ENCODE peak calls at places on chromosomes 3 and 15, in four cellular contexts. One of them, this sample, is unnamed.

GRCh38 chr15:23690450-23690852 is 3.3 kb upstream of the NDN start:
- DNase-seq in suprapubic skin: no peak
- DNase-seq in B cell: no peak
- DNase-seq in cardiac muscle cell: peak
- DNase-seq in this sample: peak

GRCh38 chr3:72627276-72627675 is 221.0 kb downstream of the SHQ1 start:
- DNase-seq in cardiac muscle cell: no peak
- DNase-seq in suprapubic skin: no peak
- DNase-seq in B cell: no peak
- DNase-seq in this sample: no peak

GRCh38 chr3:53150247-53151085 is 10.5 kb upstream of the PRKCD start:
- DNase-seq in B cell: no peak
- DNase-seq in cardiac muscle cell: no peak
- DNase-seq in suprapubic skin: no peak
- DNase-seq in this sample: no peak

GRCh38 chr15:42494998-42495360 is 455 bp upstream of the SNAP23 start:
- DNase-seq in cardiac muscle cell: no peak
- DNase-seq in B cell: peak
- DNase-seq in suprapubic skin: no peak
- DNase-seq in this sample: no peak

GRCh38 chr3:158443632-158444031 is 127.4 kb upstream of the MLF1 start:
- DNase-seq in cardiac muscle cell: no peak
- DNase-seq in suprapubic skin: no peak
- DNase-seq in B cell: no peak
- DNase-seq in this sample: no peak

GRCh38 chr3:1348547-1348946 is 255.7 kb downstream of the CNTN6 start:
- DNase-seq in B cell: no peak
- DNase-seq in suprapubic skin: no peak
- DNase-seq in cardiac muscle cell: no peak
- DNase-seq in this sample: no peak

GRCh38 chr3:144107923-144108322 is 136.3 kb downstream of the DIPK2A start:
- DNase-seq in suprapubic skin: no peak
- DNase-seq in cardiac muscle cell: no peak
- DNase-seq in B cell: no peak
- DNase-seq in this sample: no peak

GRCh38 chr3:13080591-13080990 is 7.4 kb upstream of the IQSEC1 start:
- DNase-seq in B cell: no peak
- DNase-seq in cardiac muscle cell: no peak
- DNase-seq in suprapubic skin: no peak
- DNase-seq in this sample: no peak

GRCh38 chr3:65979731-65980130 is 59.0 kb downstream of the MAGI1 start:
- DNase-seq in B cell: no peak
- DNase-seq in cardiac muscle cell: no peak
- DNase-seq in suprapubic skin: no peak
- DNase-seq in this sample: no peak

DNA sequence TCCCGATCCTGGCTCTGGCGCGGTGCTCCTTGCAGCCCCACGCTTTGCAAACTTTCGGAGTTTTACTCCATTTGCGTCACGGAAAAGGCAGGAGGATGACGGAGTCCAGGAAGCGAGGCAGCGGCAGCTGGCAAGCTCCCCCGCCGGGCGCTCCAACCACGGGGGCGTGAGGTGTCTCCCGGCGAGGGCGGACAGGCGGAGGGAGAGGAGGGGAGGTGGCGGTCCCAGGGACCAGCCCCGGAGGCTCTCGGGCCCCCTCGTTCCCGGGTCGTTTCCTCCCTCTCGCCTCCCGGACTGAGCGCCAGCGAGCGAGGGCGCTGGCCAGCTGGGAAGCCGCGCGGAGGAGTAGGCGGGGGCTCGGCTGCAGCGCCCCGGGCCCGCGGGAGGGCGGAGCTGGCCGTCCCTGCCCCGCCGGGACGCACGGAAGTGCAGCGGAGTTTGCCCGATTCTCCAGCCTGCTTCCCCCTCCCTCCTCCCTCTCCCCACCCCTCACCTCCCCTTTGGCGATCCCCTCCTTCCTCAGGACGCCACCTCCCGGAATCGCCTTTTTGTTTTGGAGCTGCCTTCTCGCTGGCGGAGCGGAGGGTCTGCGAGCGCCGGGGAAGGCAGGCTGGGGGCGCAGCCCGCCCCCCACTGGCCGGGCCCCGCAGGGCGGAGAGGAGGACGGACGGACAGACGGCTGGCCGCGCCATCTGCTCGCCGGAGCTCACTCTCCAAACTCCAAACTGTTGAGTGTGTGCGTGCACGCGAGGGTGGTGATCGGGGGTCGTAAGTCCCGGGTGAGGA is at the start of gene SNX33:
- DNase-seq in cardiac muscle cell: peak
- DNase-seq in suprapubic skin: peak
- DNase-seq in B cell: peak
- DNase-seq in this sample: peak
- TF ChIP-seq CTCF in cardiac muscle cell: peak
- TF ChIP-seq CTCF in suprapubic skin: peak
- TF ChIP-seq CTCF in B cell: peak
- TF ChIP-seq CTCF in this sample: peak

GRCh38 chr3:169604118-169604517 is 59.4 kb downstream of the MECOM start:
- DNase-seq in cardiac muscle cell: no peak
- DNase-seq in B cell: no peak
- DNase-seq in suprapubic skin: no peak
- DNase-seq in this sample: no peak

GRCh38 chr3:169607909-169608308 is 55.6 kb downstream of the MECOM start:
- DNase-seq in suprapubic skin: no peak
- DNase-seq in cardiac muscle cell: no peak
- DNase-seq in B cell: no peak
- DNase-seq in this sample: peak

GRCh38 chr3:169602482-169602881 is 61.0 kb downstream of the MECOM start:
- DNase-seq in B cell: no peak
- DNase-seq in suprapubic skin: no peak
- DNase-seq in cardiac muscle cell: no peak
- DNase-seq in this sample: no peak

GRCh38 chr3:169603661-169604060 is 59.9 kb downstream of the MECOM start:
- DNase-seq in suprapubic skin: no peak
- DNase-seq in cardiac muscle cell: no peak
- DNase-seq in B cell: no peak
- DNase-seq in this sample: no peak

DNA sequence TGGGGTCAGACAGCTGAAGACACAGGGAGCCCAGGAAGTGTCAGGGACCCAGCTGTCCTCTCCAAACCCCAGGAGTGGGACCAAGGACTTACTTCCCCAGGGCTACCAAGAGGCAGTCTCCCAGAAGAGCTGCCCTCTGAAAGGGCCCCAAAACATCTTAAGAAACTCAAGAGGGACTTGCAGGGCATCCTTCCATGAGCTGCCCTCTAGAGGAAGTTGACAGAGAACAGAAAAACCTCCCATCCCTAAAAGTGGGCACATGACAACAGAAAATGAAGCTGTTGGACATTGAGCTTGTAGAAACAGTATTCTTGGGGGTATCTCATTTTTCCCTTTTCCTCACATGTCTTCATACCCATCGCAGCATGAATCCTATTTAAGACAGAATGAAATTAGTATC is 58.9 kb downstream of the MECOM start:
- DNase-seq in cardiac muscle cell: no peak
- DNase-seq in B cell: no peak
- DNase-seq in suprapubic skin: no peak
- DNase-seq in this sample: no peak
- TF ChIP-seq CTCF in cardiac muscle cell: peak
- TF ChIP-seq CTCF in B cell: no peak
- TF ChIP-seq CTCF in suprapubic skin: no peak
- TF ChIP-seq CTCF in this sample: peak

GRCh38 chr3:166556955-166557354 is 719.7 kb upstream of the BCHE start:
- DNase-seq in B cell: no peak
- DNase-seq in cardiac muscle cell: no peak
- DNase-seq in suprapubic skin: no peak
- DNase-seq in this sample: no peak

DNA sequence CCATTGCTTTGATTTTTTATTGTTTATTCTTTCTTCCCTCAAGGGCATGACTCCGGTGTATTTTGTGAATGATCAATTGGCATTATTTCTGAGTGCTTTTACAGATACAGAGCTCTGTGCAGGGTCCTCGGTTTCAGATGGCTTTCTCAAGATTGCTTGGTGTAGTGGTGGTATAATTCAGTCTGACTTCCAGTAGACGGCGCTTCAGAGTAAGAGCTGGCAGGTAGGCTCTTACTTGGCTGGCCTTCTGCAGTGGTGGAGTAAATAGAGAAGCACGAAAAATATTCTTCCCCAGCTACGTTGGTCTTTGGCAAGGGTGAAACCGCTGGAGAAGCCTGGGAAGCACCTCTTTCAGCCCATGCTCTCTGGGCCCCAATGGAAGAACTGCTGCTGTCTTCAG is 723.0 kb upstream of the BCHE start:
- DNase-seq in suprapubic skin: no peak
- DNase-seq in B cell: no peak
- DNase-seq in cardiac muscle cell: no peak
- DNase-seq in this sample: no peak
- TF ChIP-seq CTCF in suprapubic skin: no peak
- TF ChIP-seq CTCF in B cell: no peak
- TF ChIP-seq CTCF in cardiac muscle cell: no peak
- TF ChIP-seq CTCF in this sample: no peak

GRCh38 chr3:40382617-40382979 is 4.4 kb upstream of the ENTPD3 start:
- DNase-seq in cardiac muscle cell: no peak
- DNase-seq in suprapubic skin: no peak
- DNase-seq in B cell: no peak
- DNase-seq in this sample: no peak

GRCh38 chr3:40379674-40380306 is 7.2 kb upstream of the ENTPD3 start:
- DNase-seq in cardiac muscle cell: no peak
- DNase-seq in B cell: no peak
- DNase-seq in suprapubic skin: no peak
- DNase-seq in this sample: no peak

GRCh38 chr3:40381904-40382616 is 4.9 kb upstream of the ENTPD3 start:
- DNase-seq in cardiac muscle cell: no peak
- DNase-seq in B cell: no peak
- DNase-seq in suprapubic skin: no peak
- DNase-seq in this sample: no peak

GRCh38 chr3:40377822-40378221 is 9.2 kb upstream of the ENTPD3 start:
- DNase-seq in suprapubic skin: no peak
- DNase-seq in cardiac muscle cell: no peak
- DNase-seq in B cell: no peak
- DNase-seq in this sample: no peak
- TF ChIP-seq CTCF in suprapubic skin: no peak
- TF ChIP-seq CTCF in cardiac muscle cell: no peak
- TF ChIP-seq CTCF in B cell: no peak
- TF ChIP-seq CTCF in this sample: no peak

This sample was measured in nephron progenitor cell.